ENCODE peak calls at places on chromosomes 2 and 18, in ten cellular contexts. One of them, this sample, is unnamed.

GRCh38 chr2:25561136-25561850 is 112.1 kb downstream of the DTNB start:
- DNase-seq in GM12864: no peak
- DNase-seq in activated CD4-positive, alpha-beta T cell treated with anti-CD3 and anti-CD28 coated beads for 1 hour: no peak
- DNase-seq in T-cell: no peak
- DNase-seq in AG09319: no peak
- DNase-seq in T-helper 9 cell: no peak
- DNase-seq in stimulated activated CD4-positive, alpha-beta T cell treated with anti-CD3 and anti-CD28 coated beads, Interleukin-12 subunit alpha, Interleukin-12 subunit beta, amount 100 ng/mL, for 4 hours: no peak
- DNase-seq in PC-9: no peak
- DNase-seq in activated effector memory CD4-positive, alpha-beta T cell treated with anti-CD3 and anti-CD28 coated beads, Interleukin-2, amount 50 U/mL, for 16 hours: no peak
- DNase-seq in GM12865: no peak
- DNase-seq in this sample: no peak

GRCh38 chr2:150607471-150607870 is 120.0 kb upstream of the RND3 start:
- DNase-seq in GM12864: no peak
- DNase-seq in activated CD4-positive, alpha-beta T cell treated with anti-CD3 and anti-CD28 coated beads for 1 hour: no peak
- DNase-seq in T-cell: no peak
- DNase-seq in AG09319: no peak
- DNase-seq in T-helper 9 cell: no peak
- DNase-seq in stimulated activated CD4-positive, alpha-beta T cell treated with anti-CD3 and anti-CD28 coated beads, Interleukin-12 subunit alpha, Interleukin-12 subunit beta, amount 100 ng/mL, for 4 hours: no peak
- DNase-seq in PC-9: no peak
- DNase-seq in activated effector memory CD4-positive, alpha-beta T cell treated with anti-CD3 and anti-CD28 coated beads, Interleukin-2, amount 50 U/mL, for 16 hours: no peak
- DNase-seq in GM12865: no peak
- DNase-seq in this sample: no peak

GRCh38 chr2:206164261-206164862 is 4.7 kb downstream of the EEF1B2 start:
- DNase-seq in GM12864: no peak
- DNase-seq in activated CD4-positive, alpha-beta T cell treated with anti-CD3 and anti-CD28 coated beads for 1 hour: no peak
- DNase-seq in T-cell: no peak
- DNase-seq in AG09319: peak
- DNase-seq in T-helper 9 cell: peak
- DNase-seq in stimulated activated CD4-positive, alpha-beta T cell treated with anti-CD3 and anti-CD28 coated beads, Interleukin-12 subunit alpha, Interleukin-12 subunit beta, amount 100 ng/mL, for 4 hours: no peak
- DNase-seq in PC-9: peak
- DNase-seq in activated effector memory CD4-positive, alpha-beta T cell treated with anti-CD3 and anti-CD28 coated beads, Interleukin-2, amount 50 U/mL, for 16 hours: no peak
- DNase-seq in GM12865: peak
- DNase-seq in this sample: peak

GRCh38 chr18:44508474-44508873 is 172.2 kb upstream of the SETBP1 start:
- DNase-seq in GM12864: no peak
- DNase-seq in activated CD4-positive, alpha-beta T cell treated with anti-CD3 and anti-CD28 coated beads for 1 hour: no peak
- DNase-seq in T-cell: no peak
- DNase-seq in AG09319: no peak
- DNase-seq in T-helper 9 cell: no peak
- DNase-seq in stimulated activated CD4-positive, alpha-beta T cell treated with anti-CD3 and anti-CD28 coated beads, Interleukin-12 subunit alpha, Interleukin-12 subunit beta, amount 100 ng/mL, for 4 hours: no peak
- DNase-seq in PC-9: no peak
- DNase-seq in activated effector memory CD4-positive, alpha-beta T cell treated with anti-CD3 and anti-CD28 coated beads, Interleukin-2, amount 50 U/mL, for 16 hours: no peak
- DNase-seq in GM12865: no peak
- DNase-seq in this sample: no peak

GRCh38 chr18:31244737-31245432 is 73.1 kb upstream of the DSG1 start:
- DNase-seq in GM12864: no peak
- DNase-seq in activated CD4-positive, alpha-beta T cell treated with anti-CD3 and anti-CD28 coated beads for 1 hour: no peak
- DNase-seq in T-cell: no peak
- DNase-seq in AG09319: no peak
- DNase-seq in T-helper 9 cell: no peak
- DNase-seq in stimulated activated CD4-positive, alpha-beta T cell treated with anti-CD3 and anti-CD28 coated beads, Interleukin-12 subunit alpha, Interleukin-12 subunit beta, amount 100 ng/mL, for 4 hours: no peak
- DNase-seq in PC-9: no peak
- DNase-seq in activated effector memory CD4-positive, alpha-beta T cell treated with anti-CD3 and anti-CD28 coated beads, Interleukin-2, amount 50 U/mL, for 16 hours: no peak
- DNase-seq in GM12865: no peak
- DNase-seq in this sample: no peak

GRCh38 chr2:59570818-59571217 is 982.6 kb downstream of the BCL11A start:
- DNase-seq in GM12864: no peak
- DNase-seq in activated CD4-positive, alpha-beta T cell treated with anti-CD3 and anti-CD28 coated beads for 1 hour: no peak
- DNase-seq in T-cell: no peak
- DNase-seq in AG09319: no peak
- DNase-seq in T-helper 9 cell: no peak
- DNase-seq in stimulated activated CD4-positive, alpha-beta T cell treated with anti-CD3 and anti-CD28 coated beads, Interleukin-12 subunit alpha, Interleukin-12 subunit beta, amount 100 ng/mL, for 4 hours: no peak
- DNase-seq in PC-9: no peak
- DNase-seq in activated effector memory CD4-positive, alpha-beta T cell treated with anti-CD3 and anti-CD28 coated beads, Interleukin-2, amount 50 U/mL, for 16 hours: no peak
- DNase-seq in GM12865: no peak
- DNase-seq in this sample: no peak

GRCh38 chr2:148306027-148306426 is 285.1 kb downstream of the MBD5 start:
- DNase-seq in GM12864: no peak
- DNase-seq in activated CD4-positive, alpha-beta T cell treated with anti-CD3 and anti-CD28 coated beads for 1 hour: no peak
- DNase-seq in T-cell: no peak
- DNase-seq in AG09319: no peak
- DNase-seq in T-helper 9 cell: no peak
- DNase-seq in stimulated activated CD4-positive, alpha-beta T cell treated with anti-CD3 and anti-CD28 coated beads, Interleukin-12 subunit alpha, Interleukin-12 subunit beta, amount 100 ng/mL, for 4 hours: no peak
- DNase-seq in PC-9: no peak
- DNase-seq in activated effector memory CD4-positive, alpha-beta T cell treated with anti-CD3 and anti-CD28 coated beads, Interleukin-2, amount 50 U/mL, for 16 hours: no peak
- DNase-seq in GM12865: no peak
- DNase-seq in this sample: no peak

GRCh38 chr2:150733219-150733618 is 245.8 kb upstream of the RND3 start:
- DNase-seq in GM12864: no peak
- DNase-seq in activated CD4-positive, alpha-beta T cell treated with anti-CD3 and anti-CD28 coated beads for 1 hour: no peak
- DNase-seq in T-cell: no peak
- DNase-seq in AG09319: no peak
- DNase-seq in T-helper 9 cell: no peak
- DNase-seq in stimulated activated CD4-positive, alpha-beta T cell treated with anti-CD3 and anti-CD28 coated beads, Interleukin-12 subunit alpha, Interleukin-12 subunit beta, amount 100 ng/mL, for 4 hours: no peak
- DNase-seq in PC-9: no peak
- DNase-seq in activated effector memory CD4-positive, alpha-beta T cell treated with anti-CD3 and anti-CD28 coated beads, Interleukin-2, amount 50 U/mL, for 16 hours: no peak
- DNase-seq in GM12865: no peak
- DNase-seq in this sample: no peak

GRCh38 chr2:197011777-197012641 is 85.5 kb upstream of the PGAP1 start:
- DNase-seq in GM12864: no peak
- DNase-seq in activated CD4-positive, alpha-beta T cell treated with anti-CD3 and anti-CD28 coated beads for 1 hour: no peak
- DNase-seq in T-cell: no peak
- DNase-seq in AG09319: no peak
- DNase-seq in T-helper 9 cell: no peak
- DNase-seq in stimulated activated CD4-positive, alpha-beta T cell treated with anti-CD3 and anti-CD28 coated beads, Interleukin-12 subunit alpha, Interleukin-12 subunit beta, amount 100 ng/mL, for 4 hours: no peak
- DNase-seq in PC-9: no peak
- DNase-seq in activated effector memory CD4-positive, alpha-beta T cell treated with anti-CD3 and anti-CD28 coated beads, Interleukin-2, amount 50 U/mL, for 16 hours: no peak
- DNase-seq in GM12865: peak
- DNase-seq in this sample: peak

GRCh38 chr18:25630682-25631081 is 278.7 kb upstream of the ZNF521 start:
- DNase-seq in GM12864: no peak
- DNase-seq in activated CD4-positive, alpha-beta T cell treated with anti-CD3 and anti-CD28 coated beads for 1 hour: no peak
- DNase-seq in T-cell: no peak
- DNase-seq in AG09319: no peak
- DNase-seq in T-helper 9 cell: no peak
- DNase-seq in stimulated activated CD4-positive, alpha-beta T cell treated with anti-CD3 and anti-CD28 coated beads, Interleukin-12 subunit alpha, Interleukin-12 subunit beta, amount 100 ng/mL, for 4 hours: no peak
- DNase-seq in PC-9: no peak
- DNase-seq in activated effector memory CD4-positive, alpha-beta T cell treated with anti-CD3 and anti-CD28 coated beads, Interleukin-2, amount 50 U/mL, for 16 hours: no peak
- DNase-seq in GM12865: no peak
- DNase-seq in this sample: no peak

GRCh38 chr2:108316881-108317258 is 28.2 kb downstream of the SULT1C2 start:
- DNase-seq in GM12864: no peak
- DNase-seq in activated CD4-positive, alpha-beta T cell treated with anti-CD3 and anti-CD28 coated beads for 1 hour: no peak
- DNase-seq in T-cell: no peak
- DNase-seq in AG09319: no peak
- DNase-seq in T-helper 9 cell: no peak
- DNase-seq in stimulated activated CD4-positive, alpha-beta T cell treated with anti-CD3 and anti-CD28 coated beads, Interleukin-12 subunit alpha, Interleukin-12 subunit beta, amount 100 ng/mL, for 4 hours: no peak
- DNase-seq in PC-9: no peak
- DNase-seq in activated effector memory CD4-positive, alpha-beta T cell treated with anti-CD3 and anti-CD28 coated beads, Interleukin-2, amount 50 U/mL, for 16 hours: no peak
- DNase-seq in GM12865: no peak
- DNase-seq in this sample: no peak

GRCh38 chr2:61995515-61995914 is 90.0 kb downstream of the COMMD1 start:
- DNase-seq in GM12864: peak
- DNase-seq in activated CD4-positive, alpha-beta T cell treated with anti-CD3 and anti-CD28 coated beads for 1 hour: no peak
- DNase-seq in T-cell: no peak
- DNase-seq in AG09319: no peak
- DNase-seq in T-helper 9 cell: no peak
- DNase-seq in stimulated activated CD4-positive, alpha-beta T cell treated with anti-CD3 and anti-CD28 coated beads, Interleukin-12 subunit alpha, Interleukin-12 subunit beta, amount 100 ng/mL, for 4 hours: no peak
- DNase-seq in PC-9: no peak
- DNase-seq in activated effector memory CD4-positive, alpha-beta T cell treated with anti-CD3 and anti-CD28 coated beads, Interleukin-2, amount 50 U/mL, for 16 hours: no peak
- DNase-seq in GM12865: peak
- DNase-seq in this sample: no peak

GRCh38 chr2:12982149-12982584 is 265.4 kb downstream of the TRIB2 start:
- DNase-seq in GM12864: no peak
- DNase-seq in activated CD4-positive, alpha-beta T cell treated with anti-CD3 and anti-CD28 coated beads for 1 hour: no peak
- DNase-seq in T-cell: no peak
- DNase-seq in AG09319: peak
- DNase-seq in T-helper 9 cell: no peak
- DNase-seq in stimulated activated CD4-positive, alpha-beta T cell treated with anti-CD3 and anti-CD28 coated beads, Interleukin-12 subunit alpha, Interleukin-12 subunit beta, amount 100 ng/mL, for 4 hours: no peak
- DNase-seq in PC-9: no peak
- DNase-seq in activated effector memory CD4-positive, alpha-beta T cell treated with anti-CD3 and anti-CD28 coated beads, Interleukin-2, amount 50 U/mL, for 16 hours: no peak
- DNase-seq in GM12865: no peak
- DNase-seq in this sample: no peak

GRCh38 chr18:46623541-46623940 is 33.5 kb downstream of the LOXHD1 start:
- DNase-seq in GM12864: no peak
- DNase-seq in activated CD4-positive, alpha-beta T cell treated with anti-CD3 and anti-CD28 coated beads for 1 hour: no peak
- DNase-seq in T-cell: no peak
- DNase-seq in AG09319: no peak
- DNase-seq in T-helper 9 cell: no peak
- DNase-seq in stimulated activated CD4-positive, alpha-beta T cell treated with anti-CD3 and anti-CD28 coated beads, Interleukin-12 subunit alpha, Interleukin-12 subunit beta, amount 100 ng/mL, for 4 hours: no peak
- DNase-seq in PC-9: no peak
- DNase-seq in activated effector memory CD4-positive, alpha-beta T cell treated with anti-CD3 and anti-CD28 coated beads, Interleukin-2, amount 50 U/mL, for 16 hours: no peak
- DNase-seq in GM12865: peak
- DNase-seq in this sample: no peak

GRCh38 chr2:85667561-85668008 is 414 bp downstream of the SFTPB start:
- DNase-seq in GM12864: no peak
- DNase-seq in activated CD4-positive, alpha-beta T cell treated with anti-CD3 and anti-CD28 coated beads for 1 hour: no peak
- DNase-seq in T-cell: no peak
- DNase-seq in AG09319: no peak
- DNase-seq in T-helper 9 cell: no peak
- DNase-seq in stimulated activated CD4-positive, alpha-beta T cell treated with anti-CD3 and anti-CD28 coated beads, Interleukin-12 subunit alpha, Interleukin-12 subunit beta, amount 100 ng/mL, for 4 hours: no peak
- DNase-seq in PC-9: no peak
- DNase-seq in activated effector memory CD4-positive, alpha-beta T cell treated with anti-CD3 and anti-CD28 coated beads, Interleukin-2, amount 50 U/mL, for 16 hours: no peak
- DNase-seq in GM12865: no peak
- DNase-seq in this sample: no peak

GRCh38 chr2:124333789-124334188 is 308.7 kb downstream of the CNTNAP5 start:
- DNase-seq in GM12864: no peak
- DNase-seq in activated CD4-positive, alpha-beta T cell treated with anti-CD3 and anti-CD28 coated beads for 1 hour: no peak
- DNase-seq in T-cell: no peak
- DNase-seq in AG09319: no peak
- DNase-seq in T-helper 9 cell: no peak
- DNase-seq in stimulated activated CD4-positive, alpha-beta T cell treated with anti-CD3 and anti-CD28 coated beads, Interleukin-12 subunit alpha, Interleukin-12 subunit beta, amount 100 ng/mL, for 4 hours: no peak
- DNase-seq in PC-9: no peak
- DNase-seq in activated effector memory CD4-positive, alpha-beta T cell treated with anti-CD3 and anti-CD28 coated beads, Interleukin-2, amount 50 U/mL, for 16 hours: no peak
- DNase-seq in GM12865: no peak
- DNase-seq in this sample: no peak

GRCh38 chr2:68287580-68288441 is 31.9 kb downstream of the CNRIP1 start:
- DNase-seq in GM12864: no peak
- DNase-seq in activated CD4-positive, alpha-beta T cell treated with anti-CD3 and anti-CD28 coated beads for 1 hour: no peak
- DNase-seq in T-cell: no peak
- DNase-seq in AG09319: peak
- DNase-seq in T-helper 9 cell: no peak
- DNase-seq in stimulated activated CD4-positive, alpha-beta T cell treated with anti-CD3 and anti-CD28 coated beads, Interleukin-12 subunit alpha, Interleukin-12 subunit beta, amount 100 ng/mL, for 4 hours: no peak
- DNase-seq in PC-9: no peak
- DNase-seq in activated effector memory CD4-positive, alpha-beta T cell treated with anti-CD3 and anti-CD28 coated beads, Interleukin-2, amount 50 U/mL, for 16 hours: no peak
- DNase-seq in GM12865: no peak
- DNase-seq in this sample: no peak

GRCh38 chr2:120771556-120772208 is 36.0 kb downstream of the GLI2 start:
- DNase-seq in GM12864: no peak
- DNase-seq in activated CD4-positive, alpha-beta T cell treated with anti-CD3 and anti-CD28 coated beads for 1 hour: no peak
- DNase-seq in T-cell: no peak
- DNase-seq in AG09319: no peak
- DNase-seq in T-helper 9 cell: no peak
- DNase-seq in stimulated activated CD4-positive, alpha-beta T cell treated with anti-CD3 and anti-CD28 coated beads, Interleukin-12 subunit alpha, Interleukin-12 subunit beta, amount 100 ng/mL, for 4 hours: no peak
- DNase-seq in PC-9: peak
- DNase-seq in activated effector memory CD4-positive, alpha-beta T cell treated with anti-CD3 and anti-CD28 coated beads, Interleukin-2, amount 50 U/mL, for 16 hours: peak
- DNase-seq in GM12865: no peak
- DNase-seq in this sample: peak

GRCh38 chr2:222024934-222025890 is 273.6 kb downstream of the PAX3 start:
- DNase-seq in GM12864: no peak
- DNase-seq in activated CD4-positive, alpha-beta T cell treated with anti-CD3 and anti-CD28 coated beads for 1 hour: no peak
- DNase-seq in T-cell: no peak
- DNase-seq in AG09319: no peak
- DNase-seq in T-helper 9 cell: no peak
- DNase-seq in stimulated activated CD4-positive, alpha-beta T cell treated with anti-CD3 and anti-CD28 coated beads, Interleukin-12 subunit alpha, Interleukin-12 subunit beta, amount 100 ng/mL, for 4 hours: no peak
- DNase-seq in PC-9: peak
- DNase-seq in activated effector memory CD4-positive, alpha-beta T cell treated with anti-CD3 and anti-CD28 coated beads, Interleukin-2, amount 50 U/mL, for 16 hours: no peak
- DNase-seq in GM12865: peak
- DNase-seq in this sample: peak

GRCh38 chr18:13909541-13909940 is 5.8 kb downstream of the MC2R start:
- DNase-seq in GM12864: no peak
- DNase-seq in activated CD4-positive, alpha-beta T cell treated with anti-CD3 and anti-CD28 coated beads for 1 hour: no peak
- DNase-seq in T-cell: no peak
- DNase-seq in AG09319: no peak
- DNase-seq in T-helper 9 cell: no peak
- DNase-seq in stimulated activated CD4-positive, alpha-beta T cell treated with anti-CD3 and anti-CD28 coated beads, Interleukin-12 subunit alpha, Interleukin-12 subunit beta, amount 100 ng/mL, for 4 hours: no peak
- DNase-seq in PC-9: no peak
- DNase-seq in activated effector memory CD4-positive, alpha-beta T cell treated with anti-CD3 and anti-CD28 coated beads, Interleukin-2, amount 50 U/mL, for 16 hours: no peak
- DNase-seq in GM12865: no peak
- DNase-seq in this sample: no peak

GRCh38 chr2:160351978-160352377 is 141.6 kb downstream of the RBMS1 start:
- DNase-seq in GM12864: no peak
- DNase-seq in activated CD4-positive, alpha-beta T cell treated with anti-CD3 and anti-CD28 coated beads for 1 hour: no peak
- DNase-seq in T-cell: no peak
- DNase-seq in AG09319: no peak
- DNase-seq in T-helper 9 cell: no peak
- DNase-seq in stimulated activated CD4-positive, alpha-beta T cell treated with anti-CD3 and anti-CD28 coated beads, Interleukin-12 subunit alpha, Interleukin-12 subunit beta, amount 100 ng/mL, for 4 hours: no peak
- DNase-seq in PC-9: no peak
- DNase-seq in activated effector memory CD4-positive, alpha-beta T cell treated with anti-CD3 and anti-CD28 coated beads, Interleukin-2, amount 50 U/mL, for 16 hours: no peak
- DNase-seq in GM12865: no peak
- DNase-seq in this sample: no peak

GRCh38 chr18:12027046-12027445 is 45.7 kb downstream of the IMPA2 start:
- DNase-seq in GM12864: no peak
- DNase-seq in activated CD4-positive, alpha-beta T cell treated with anti-CD3 and anti-CD28 coated beads for 1 hour: no peak
- DNase-seq in T-cell: no peak
- DNase-seq in AG09319: no peak
- DNase-seq in T-helper 9 cell: no peak
- DNase-seq in stimulated activated CD4-positive, alpha-beta T cell treated with anti-CD3 and anti-CD28 coated beads, Interleukin-12 subunit alpha, Interleukin-12 subunit beta, amount 100 ng/mL, for 4 hours: no peak
- DNase-seq in PC-9: no peak
- DNase-seq in activated effector memory CD4-positive, alpha-beta T cell treated with anti-CD3 and anti-CD28 coated beads, Interleukin-2, amount 50 U/mL, for 16 hours: no peak
- DNase-seq in GM12865: no peak
- DNase-seq in this sample: no peak

GRCh38 chr2:241771286-241772062 is 5.1 kb upstream of the GAL3ST2 start:
- DNase-seq in GM12864: no peak
- DNase-seq in activated CD4-positive, alpha-beta T cell treated with anti-CD3 and anti-CD28 coated beads for 1 hour: no peak
- DNase-seq in T-cell: no peak
- DNase-seq in AG09319: no peak
- DNase-seq in T-helper 9 cell: no peak
- DNase-seq in stimulated activated CD4-positive, alpha-beta T cell treated with anti-CD3 and anti-CD28 coated beads, Interleukin-12 subunit alpha, Interleukin-12 subunit beta, amount 100 ng/mL, for 4 hours: no peak
- DNase-seq in PC-9: no peak
- DNase-seq in activated effector memory CD4-positive, alpha-beta T cell treated with anti-CD3 and anti-CD28 coated beads, Interleukin-2, amount 50 U/mL, for 16 hours: peak
- DNase-seq in GM12865: peak
- DNase-seq in this sample: no peak

GRCh38 chr2:41432459-41432858 is 615.4 kb upstream of the PKDCC start:
- DNase-seq in GM12864: no peak
- DNase-seq in activated CD4-positive, alpha-beta T cell treated with anti-CD3 and anti-CD28 coated beads for 1 hour: no peak
- DNase-seq in T-cell: no peak
- DNase-seq in AG09319: no peak
- DNase-seq in T-helper 9 cell: no peak
- DNase-seq in stimulated activated CD4-positive, alpha-beta T cell treated with anti-CD3 and anti-CD28 coated beads, Interleukin-12 subunit alpha, Interleukin-12 subunit beta, amount 100 ng/mL, for 4 hours: no peak
- DNase-seq in PC-9: no peak
- DNase-seq in activated effector memory CD4-positive, alpha-beta T cell treated with anti-CD3 and anti-CD28 coated beads, Interleukin-2, amount 50 U/mL, for 16 hours: no peak
- DNase-seq in GM12865: no peak
- DNase-seq in this sample: no peak

GRCh38 chr2:83112863-83113262 is 1346.2 kb downstream of the SUCLG1 start:
- DNase-seq in GM12864: no peak
- DNase-seq in activated CD4-positive, alpha-beta T cell treated with anti-CD3 and anti-CD28 coated beads for 1 hour: no peak
- DNase-seq in T-cell: no peak
- DNase-seq in AG09319: no peak
- DNase-seq in T-helper 9 cell: no peak
- DNase-seq in stimulated activated CD4-positive, alpha-beta T cell treated with anti-CD3 and anti-CD28 coated beads, Interleukin-12 subunit alpha, Interleukin-12 subunit beta, amount 100 ng/mL, for 4 hours: no peak
- DNase-seq in PC-9: no peak
- DNase-seq in activated effector memory CD4-positive, alpha-beta T cell treated with anti-CD3 and anti-CD28 coated beads, Interleukin-2, amount 50 U/mL, for 16 hours: no peak
- DNase-seq in GM12865: no peak
- DNase-seq in this sample: no peak

GRCh38 chr18:13175754-13176210 is 42.8 kb upstream of the LDLRAD4 start:
- DNase-seq in GM12864: no peak
- DNase-seq in activated CD4-positive, alpha-beta T cell treated with anti-CD3 and anti-CD28 coated beads for 1 hour: no peak
- DNase-seq in T-cell: no peak
- DNase-seq in AG09319: no peak
- DNase-seq in T-helper 9 cell: no peak
- DNase-seq in stimulated activated CD4-positive, alpha-beta T cell treated with anti-CD3 and anti-CD28 coated beads, Interleukin-12 subunit alpha, Interleukin-12 subunit beta, amount 100 ng/mL, for 4 hours: no peak
- DNase-seq in PC-9: no peak
- DNase-seq in activated effector memory CD4-positive, alpha-beta T cell treated with anti-CD3 and anti-CD28 coated beads, Interleukin-2, amount 50 U/mL, for 16 hours: no peak
- DNase-seq in GM12865: peak
- DNase-seq in this sample: no peak

GRCh38 chr2:207663870-207664545 is 38.8 kb upstream of the METTL21A start:
- DNase-seq in GM12864: no peak
- DNase-seq in activated CD4-positive, alpha-beta T cell treated with anti-CD3 and anti-CD28 coated beads for 1 hour: no peak
- DNase-seq in T-cell: no peak
- DNase-seq in AG09319: no peak
- DNase-seq in T-helper 9 cell: no peak
- DNase-seq in stimulated activated CD4-positive, alpha-beta T cell treated with anti-CD3 and anti-CD28 coated beads, Interleukin-12 subunit alpha, Interleukin-12 subunit beta, amount 100 ng/mL, for 4 hours: no peak
- DNase-seq in PC-9: no peak
- DNase-seq in activated effector memory CD4-positive, alpha-beta T cell treated with anti-CD3 and anti-CD28 coated beads, Interleukin-2, amount 50 U/mL, for 16 hours: no peak
- DNase-seq in GM12865: no peak
- DNase-seq in this sample: no peak

GRCh38 chr18:52869942-52870907 is 530.2 kb downstream of the DCC start:
- DNase-seq in GM12864: no peak
- DNase-seq in activated CD4-positive, alpha-beta T cell treated with anti-CD3 and anti-CD28 coated beads for 1 hour: no peak
- DNase-seq in T-cell: no peak
- DNase-seq in AG09319: no peak
- DNase-seq in T-helper 9 cell: no peak
- DNase-seq in stimulated activated CD4-positive, alpha-beta T cell treated with anti-CD3 and anti-CD28 coated beads, Interleukin-12 subunit alpha, Interleukin-12 subunit beta, amount 100 ng/mL, for 4 hours: no peak
- DNase-seq in PC-9: no peak
- DNase-seq in activated effector memory CD4-positive, alpha-beta T cell treated with anti-CD3 and anti-CD28 coated beads, Interleukin-2, amount 50 U/mL, for 16 hours: no peak
- DNase-seq in GM12865: no peak
- DNase-seq in this sample: no peak

This sample was measured in RKO.